ENCODE peak calls at places on chromosomes 11 and 22, in six cellular contexts. G is C1 segment of cervical spinal cord, M is T47D, F is fibroblast of lung, N is A172, X is substantia nigra. T is an unnamed sample.
A peak's percentile ranks its signal among the peaks of the same experiment; 100 is the strongest.

GRCh38 chr22:17828502-17829080 is 54.3 kb upstream of the BID start:
- DNase-seq in M (no peak), X (no peak), G (no peak), N (no peak), F (no peak), T (no peak)

GRCh38 chr11:131767421-131767820 is 397.0 kb downstream of the NTM start:
- DNase-seq in M (no peak), N (peak; percentile 53), X (no peak), F (peak; percentile 65), G (no peak), T (no peak)

GRCh38 chr11:88179141-88179540 is 3.9 kb upstream of the RAB38 start:
- DNase-seq in X (no peak), N (peak; percentile 24), M (no peak), G (no peak), F (peak; percentile 85), T (no peak)

GRCh38 chr11:73469401-73469800 is 93.2 kb downstream of the RELT start:
- DNase-seq in N (no peak), M (peak; percentile 63), X (no peak), G (no peak), F (no peak), T (no peak)

GRCh38 chr11:109726061-109726460 is 304.1 kb downstream of the C11orf87 start:
- DNase-seq in F (no peak), X (no peak), G (no peak), M (no peak), N (no peak), T (no peak)

GRCh38 chr11:77783023-77783422 is 37.5 kb downstream of the RSF1 start:
- DNase-seq in G (no peak), X (no peak), F (no peak), N (no peak), M (no peak), T (no peak)

GRCh38 chr22:49848690-49849160 is 4.9 kb upstream of the ZBED4 start:
- DNase-seq in N (no peak), M (no peak), G (no peak), X (no peak), F (no peak), T (no peak)

GRCh38 chr11:87039371-87039770 is 1.6 kb downstream of the TMEM135 start:
- DNase-seq in X (no peak), M (no peak), N (no peak), G (no peak), F (peak; percentile 28), T (no peak)

GRCh38 chr11:72932132-72932570 is 117.9 kb downstream of the ATG16L2 start:
- DNase-seq in N (no peak), X (no peak), G (no peak), F (peak; percentile 74), M (no peak), T (no peak)

GRCh38 chr11:17722000-17722643 is 2.8 kb downstream of the MYOD1 start:
- DNase-seq in X (no peak), F (peak; percentile 27), M (peak; percentile 42), N (no peak), G (no peak), T (no peak)

GRCh38 chr11:118688851-118689502 is 9.5 kb upstream of the TREH start:
- DNase-seq in N (no peak), G (no peak), X (no peak), F (no peak), M (no peak), T (no peak)

GRCh38 chr11:80330302-80330701 is 889.5 kb upstream of the TENM4 start:
- DNase-seq in N (peak; percentile 80), M (no peak), X (no peak), G (no peak), F (peak; percentile 58), T (no peak)

GRCh38 chr11:69048718-69049489 is at the start of gene TPCN2:
- DNase-seq in G (peak; percentile 92), F (peak; percentile 94), N (peak; percentile 79), X (peak; percentile 91), M (peak; percentile 97), T (peak; percentile 72)

GRCh38 chr11:114225662-114226061 is 70.5 kb upstream of the NNMT start:
- DNase-seq in X (no peak), M (no peak), G (no peak), N (no peak), F (no peak), T (no peak)

GRCh38 chr11:96013459-96014213 is 89.7 kb upstream of the MTMR2 start:
- DNase-seq in X (no peak), G (no peak), F (no peak), M (no peak), N (no peak), T (no peak)

GRCh38 chr11:108947654-108948570 is 283.0 kb downstream of the DDX10 start:
- DNase-seq in M (no peak), N (peak; percentile 80), X (no peak), G (no peak), F (peak; percentile 80), T (no peak)

GRCh38 chr11:35598254-35599125 is 19.8 kb upstream of the FJX1 start:
- DNase-seq in M (no peak), N (peak; percentile 93), X (no peak), G (no peak), F (peak; percentile 73), T (no peak)

GRCh38 chr11:125207866-125208425 is 43.4 kb downstream of the PKNOX2 start:
- DNase-seq in X (no peak), F (peak; percentile 16), N (no peak), G (no peak), M (no peak), T (no peak)

GRCh38 chr22:37492428-37493344 is 6.5 kb upstream of the MFNG start:
- DNase-seq in F (peak; percentile 48), G (no peak), X (no peak), M (peak; percentile 58), N (peak; percentile 59), T (no peak)

GRCh38 chr11:61162092-61162935 is 1.1 kb upstream of the VPS37C start:
- DNase-seq in G (no peak), F (peak; percentile 41), X (no peak), N (peak; percentile 44), M (peak; percentile 94), T (peak; percentile 67)

GRCh38 chr22:47954107-47954506 is 1191.7 kb downstream of the TBC1D22A start:
- DNase-seq in N (no peak), F (no peak), M (peak; percentile 1), G (no peak), X (no peak), T (no peak)

GRCh38 chr11:46239801-46240061 is 37.7 kb upstream of the CREB3L1 start:
- DNase-seq in G (no peak), X (no peak), M (no peak), F (peak; percentile 72), N (peak; percentile 83), T (no peak)

GRCh38 chr11:61697093-61697492 is 16.9 kb downstream of the DAGLA start:
- DNase-seq in G (no peak), M (peak; percentile 100), F (no peak), X (no peak), N (peak; percentile 80), T (no peak)

GRCh38 chr11:129146196-129146595 is 45.9 kb downstream of the ARHGAP32 start:
- DNase-seq in N (no peak), X (no peak), F (peak; percentile 32), G (no peak), M (no peak), T (no peak)

GRCh38 chr11:71194702-71195101 is 57.7 kb downstream of the SHANK2 start:
- DNase-seq in M (no peak), X (no peak), N (no peak), G (no peak), F (no peak), T (no peak)